ENCODE peak calls at places on chromosome 9, in five cellular contexts. One of them, this sample, is unnamed.

GRCh38 chr9:34403554-34404380 is 27.1 kb upstream of the MYORG start:
- DNase-seq in AG09319: no peak
- DNase-seq in skeletal muscle cell: no peak
- DNase-seq in A172: peak
- DNase-seq in WTC11: peak
- DNase-seq in this sample: peak

GRCh38 chr9:121362813-121363585 is 7.1 kb downstream of the STOM start:
- DNase-seq in AG09319: no peak
- DNase-seq in skeletal muscle cell: peak
- DNase-seq in A172: peak
- DNase-seq in WTC11: no peak
- DNase-seq in this sample: peak

GRCh38 chr9:22158983-22159382 is 149.9 kb upstream of the CDKN2B start:
- DNase-seq in AG09319: peak
- DNase-seq in skeletal muscle cell: peak
- DNase-seq in A172: no peak
- DNase-seq in WTC11: no peak
- DNase-seq in this sample: no peak

GRCh38 chr9:120348951-120349429 is 231.0 kb downstream of the CDK5RAP2 start:
- DNase-seq in AG09319: no peak
- DNase-seq in skeletal muscle cell: no peak
- DNase-seq in A172: peak
- DNase-seq in WTC11: peak
- DNase-seq in this sample: peak

GRCh38 chr9:112601646-112602045 is 115.0 kb downstream of the KIAA1958 start:
- DNase-seq in AG09319: no peak
- DNase-seq in skeletal muscle cell: peak
- DNase-seq in A172: peak
- DNase-seq in WTC11: no peak
- DNase-seq in this sample: no peak

GRCh38 chr9:22100626-22101025 is 91.5 kb upstream of the CDKN2B start:
- DNase-seq in AG09319: no peak
- DNase-seq in skeletal muscle cell: no peak
- DNase-seq in A172: no peak
- DNase-seq in WTC11: no peak
- DNase-seq in this sample: no peak

GRCh38 chr9:133118179-133118520 is 2.9 kb downstream of the RALGDS start:
- DNase-seq in AG09319: no peak
- DNase-seq in skeletal muscle cell: no peak
- DNase-seq in A172: no peak
- DNase-seq in WTC11: no peak
- DNase-seq in this sample: no peak

GRCh38 chr9:79969866-79970265 is 398.1 kb downstream of the TLE4 start:
- DNase-seq in AG09319: no peak
- DNase-seq in skeletal muscle cell: no peak
- DNase-seq in A172: no peak
- DNase-seq in WTC11: no peak
- DNase-seq in this sample: no peak

GRCh38 chr9:96383165-96383939 is at the start of gene SLC35D2:
- DNase-seq in AG09319: no peak
- DNase-seq in skeletal muscle cell: no peak
- DNase-seq in A172: peak
- DNase-seq in WTC11: peak
- DNase-seq in this sample: peak

GRCh38 chr9:706606-707451 is 134.7 kb upstream of the DMRT1 start:
- DNase-seq in AG09319: no peak
- DNase-seq in skeletal muscle cell: peak
- DNase-seq in A172: peak
- DNase-seq in WTC11: peak
- DNase-seq in this sample: peak

GRCh38 chr9:72356019-72356653 is 8.9 kb downstream of the ZFAND5 start:
- DNase-seq in AG09319: peak
- DNase-seq in skeletal muscle cell: no peak
- DNase-seq in A172: no peak
- DNase-seq in WTC11: no peak
- DNase-seq in this sample: no peak

GRCh38 chr9:124503713-124504529 is 3.3 kb downstream of the NR5A1 start:
- DNase-seq in AG09319: no peak
- DNase-seq in skeletal muscle cell: no peak
- DNase-seq in A172: no peak
- DNase-seq in WTC11: peak
- DNase-seq in this sample: no peak

GRCh38 chr9:101592788-101593187 is 2.0 kb downstream of the PPP3R2 start:
- DNase-seq in AG09319: no peak
- DNase-seq in skeletal muscle cell: no peak
- DNase-seq in A172: no peak
- DNase-seq in WTC11: no peak
- DNase-seq in this sample: no peak

GRCh38 chr9:93126151-93126781 is 7.8 kb downstream of the NINJ1 start:
- DNase-seq in AG09319: no peak
- DNase-seq in skeletal muscle cell: no peak
- DNase-seq in A172: no peak
- DNase-seq in WTC11: no peak
- DNase-seq in this sample: no peak

GRCh38 chr9:123338710-123339665 is 17.0 kb upstream of the CRB2 start:
- DNase-seq in AG09319: no peak
- DNase-seq in skeletal muscle cell: no peak
- DNase-seq in A172: peak
- DNase-seq in WTC11: no peak
- DNase-seq in this sample: no peak

GRCh38 chr9:3865373-3865772 is 339.6 kb upstream of the RFX3 start:
- DNase-seq in AG09319: no peak
- DNase-seq in skeletal muscle cell: peak
- DNase-seq in A172: no peak
- DNase-seq in WTC11: no peak
- DNase-seq in this sample: no peak

This sample was measured in MG63.